ENCODE peak calls at places on chromosome 20, in four cellular contexts. One of them, this sample, is unnamed.

GRCh38 chr20:872855-873520 is 39.5 kb downstream of the FAM110A start:
- DNase-seq in HEK293T: no peak
- DNase-seq in GM12878: no peak
- DNase-seq in H1: peak; percentile 71
- DNase-seq in this sample: no peak

GRCh38 chr20:272718-273117 is 15.2 kb downstream of the DEFB132 start:
- DNase-seq in HEK293T: no peak
- DNase-seq in GM12878: no peak
- DNase-seq in H1: no peak
- DNase-seq in this sample: no peak

GRCh38 chr20:53869466-53870258 is 200.7 kb downstream of the BCAS1 start:
- DNase-seq in HEK293T: peak; percentile 65
- DNase-seq in GM12878: peak; percentile 91
- DNase-seq in H1: no peak
- DNase-seq in this sample: peak; percentile 87

GRCh38 chr20:1838479-1839279 is 56.5 kb upstream of the SIRPA start:
- DNase-seq in HEK293T: no peak
- DNase-seq in GM12878: no peak
- DNase-seq in H1: no peak
- DNase-seq in this sample: no peak

GRCh38 chr20:53750827-53751393 is 157.3 kb upstream of the ZNF217 start:
- DNase-seq in HEK293T: no peak
- DNase-seq in GM12878: peak; percentile 69
- DNase-seq in H1: no peak
- DNase-seq in this sample: no peak

GRCh38 chr20:4083103-4083864 is 67.9 kb upstream of the RNF24 start:
- DNase-seq in HEK293T: no peak
- DNase-seq in GM12878: no peak
- DNase-seq in H1: peak; percentile 56
- DNase-seq in this sample: no peak

GRCh38 chr20:35146299-35146921 is 726 bp downstream of the EDEM2 start:
- DNase-seq in HEK293T: peak; percentile 50
- DNase-seq in GM12878: no peak
- DNase-seq in H1: no peak
- DNase-seq in this sample: peak; percentile 20

GRCh38 chr20:37526839-37527637 is 638 bp downstream of the BLCAP start:
- DNase-seq in HEK293T: no peak
- DNase-seq in GM12878: no peak
- DNase-seq in H1: no peak
- DNase-seq in this sample: no peak

GRCh38 chr20:35387334-35387733 is 24.4 kb downstream of the UQCC1 start:
- DNase-seq in HEK293T: no peak
- DNase-seq in GM12878: no peak
- DNase-seq in H1: no peak
- DNase-seq in this sample: no peak

GRCh38 chr20:24393903-24394302 is 75.5 kb upstream of the SYNDIG1 start:
- DNase-seq in HEK293T: no peak
- DNase-seq in GM12878: no peak
- DNase-seq in H1: no peak
- DNase-seq in this sample: no peak

GRCh38 chr20:402496-402885 is 5.6 kb upstream of the RBCK1 start:
- DNase-seq in HEK293T: no peak
- DNase-seq in GM12878: no peak
- DNase-seq in H1: no peak
- DNase-seq in this sample: no peak

GRCh38 chr20:668050-668449 is 7.6 kb downstream of the SCRT2 start:
- DNase-seq in HEK293T: no peak
- DNase-seq in GM12878: no peak
- DNase-seq in H1: no peak
- DNase-seq in this sample: no peak

GRCh38 chr20:36407196-36407733 is 101.1 kb downstream of the DLGAP4 start:
- DNase-seq in HEK293T: no peak
- DNase-seq in GM12878: no peak
- DNase-seq in H1: no peak
- DNase-seq in this sample: no peak

GRCh38 chr20:21090112-21090737 is 15.9 kb downstream of the LINC00237 start:
- DNase-seq in HEK293T: no peak
- DNase-seq in GM12878: no peak
- DNase-seq in H1: no peak
- DNase-seq in this sample: no peak

GRCh38 chr20:45036044-45036755 is 64.7 kb downstream of the KCNS1 start:
- DNase-seq in HEK293T: no peak
- DNase-seq in GM12878: no peak
- DNase-seq in H1: no peak
- DNase-seq in this sample: no peak

GRCh38 chr20:57573176-57573575 is 12.3 kb downstream of the PCK1 start:
- DNase-seq in HEK293T: no peak
- DNase-seq in GM12878: no peak
- DNase-seq in H1: no peak
- DNase-seq in this sample: peak; percentile 54

GRCh38 chr20:35776513-35777101 is 4.8 kb downstream of the PHF20 start:
- DNase-seq in HEK293T: no peak
- DNase-seq in GM12878: no peak
- DNase-seq in H1: no peak
- DNase-seq in this sample: no peak

GRCh38 chr20:23937303-23938117 is 51.1 kb downstream of the GGTLC1 start:
- DNase-seq in HEK293T: peak; percentile 54
- DNase-seq in GM12878: peak; percentile 3
- DNase-seq in H1: peak; percentile 66
- DNase-seq in this sample: peak; percentile 48

GRCh38 chr20:688809-689208 is 13.2 kb upstream of the SCRT2 start:
- DNase-seq in HEK293T: peak; percentile 53
- DNase-seq in GM12878: no peak
- DNase-seq in H1: no peak
- DNase-seq in this sample: no peak

GRCh38 chr20:42981258-42981657 is 208.4 kb downstream of the PTPRT start:
- DNase-seq in HEK293T: no peak
- DNase-seq in GM12878: no peak
- DNase-seq in H1: no peak
- DNase-seq in this sample: no peak

GRCh38 chr20:44057698-44058675 is 129.0 kb downstream of the JPH2 start:
- DNase-seq in HEK293T: no peak
- DNase-seq in GM12878: no peak
- DNase-seq in H1: peak; percentile 33
- DNase-seq in this sample: no peak

GRCh38 chr20:53040678-53041674 is 68.8 kb downstream of the TSHZ2 start:
- DNase-seq in HEK293T: no peak
- DNase-seq in GM12878: no peak
- DNase-seq in H1: no peak
- DNase-seq in this sample: no peak

GRCh38 chr20:21609981-21610380 is 95.5 kb upstream of the PAX1 start:
- DNase-seq in HEK293T: no peak
- DNase-seq in GM12878: no peak
- DNase-seq in H1: no peak
- DNase-seq in this sample: no peak

GRCh38 chr20:45358282-45359068 is 4.5 kb upstream of the SYS1 start:
- DNase-seq in HEK293T: no peak
- DNase-seq in GM12878: no peak
- DNase-seq in H1: no peak
- DNase-seq in this sample: no peak

GRCh38 chr20:58312836-58313235 is 3.3 kb downstream of the RAB22A start:
- DNase-seq in HEK293T: no peak
- DNase-seq in GM12878: no peak
- DNase-seq in H1: no peak
- DNase-seq in this sample: no peak

GRCh38 chr20:42379385-42379784 is 761.2 kb upstream of the CHD6 start:
- DNase-seq in HEK293T: no peak
- DNase-seq in GM12878: no peak
- DNase-seq in H1: no peak
- DNase-seq in this sample: no peak

GRCh38 chr20:44732327-44732726 is 13.3 kb upstream of the KCNK15 start:
- DNase-seq in HEK293T: no peak
- DNase-seq in GM12878: no peak
- DNase-seq in H1: no peak
- DNase-seq in this sample: no peak

GRCh38 chr20:2984028-2984501 is 59.4 kb upstream of the GNRH2 start:
- DNase-seq in HEK293T: no peak
- DNase-seq in GM12878: peak; percentile 40
- DNase-seq in H1: peak; percentile 3
- DNase-seq in this sample: no peak

DNA sequence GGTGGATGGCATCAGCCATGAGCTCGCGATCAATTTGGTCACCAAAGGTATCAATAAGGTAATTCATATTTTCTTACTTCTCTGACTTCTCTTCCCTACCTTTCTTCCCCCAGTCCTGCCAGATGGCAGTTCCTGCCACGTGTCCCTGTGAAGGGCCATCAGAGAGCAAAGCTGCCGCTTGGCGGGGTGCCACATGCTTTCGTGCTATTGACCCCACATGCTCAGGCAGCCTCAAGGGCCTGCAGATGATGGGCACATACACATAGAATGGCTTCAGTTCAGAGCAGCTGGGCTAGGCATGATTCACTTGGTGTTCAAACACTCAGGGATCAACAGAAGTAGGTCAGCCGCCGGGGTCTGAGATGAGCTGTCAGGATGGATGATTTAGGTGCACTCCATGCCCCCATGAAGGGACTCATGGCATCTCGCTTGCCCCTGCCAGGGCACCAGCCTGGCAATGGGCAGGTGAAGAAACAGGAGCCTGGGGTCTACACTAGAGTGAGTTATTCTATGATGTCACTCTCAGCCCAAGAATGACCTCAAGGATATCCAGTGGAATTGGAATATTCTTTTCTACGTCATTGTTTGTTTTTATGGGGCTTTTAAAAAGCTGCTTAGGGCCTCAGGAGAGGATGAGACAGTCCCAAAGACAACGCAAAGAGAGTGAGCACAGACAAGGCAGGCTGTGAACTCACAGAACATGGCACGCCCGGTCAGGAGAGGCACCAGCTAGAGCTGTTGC is 25.5 kb downstream of the BANF2 start:
- DNase-seq in HEK293T: no peak
- DNase-seq in GM12878: no peak
- DNase-seq in H1: no peak
- DNase-seq in this sample: no peak
- TF ChIP-seq SUZ12 in HEK293T: no peak
- TF ChIP-seq SUZ12 in GM12878: no peak
- TF ChIP-seq SUZ12 in H1: no peak
- TF ChIP-seq SUZ12 in this sample: no peak

GRCh38 chr20:63187338-63188158 is 28.4 kb downstream of the YTHDF1 start:
- DNase-seq in HEK293T: no peak
- DNase-seq in GM12878: no peak
- DNase-seq in H1: no peak
- DNase-seq in this sample: no peak
- TF ChIP-seq SUZ12 in HEK293T: no peak
- TF ChIP-seq SUZ12 in GM12878: no peak
- TF ChIP-seq SUZ12 in H1: no peak
- TF ChIP-seq SUZ12 in this sample: no peak

GRCh38 chr20:50728981-50729874 is 2.2 kb upstream of the PARD6B start:
- DNase-seq in HEK293T: no peak
- DNase-seq in GM12878: no peak
- DNase-seq in H1: peak; percentile 39
- DNase-seq in this sample: no peak
- TF ChIP-seq SUZ12 in HEK293T: no peak
- TF ChIP-seq SUZ12 in GM12878: no peak
- TF ChIP-seq SUZ12 in H1: no peak
- TF ChIP-seq SUZ12 in this sample: no peak

DNA sequence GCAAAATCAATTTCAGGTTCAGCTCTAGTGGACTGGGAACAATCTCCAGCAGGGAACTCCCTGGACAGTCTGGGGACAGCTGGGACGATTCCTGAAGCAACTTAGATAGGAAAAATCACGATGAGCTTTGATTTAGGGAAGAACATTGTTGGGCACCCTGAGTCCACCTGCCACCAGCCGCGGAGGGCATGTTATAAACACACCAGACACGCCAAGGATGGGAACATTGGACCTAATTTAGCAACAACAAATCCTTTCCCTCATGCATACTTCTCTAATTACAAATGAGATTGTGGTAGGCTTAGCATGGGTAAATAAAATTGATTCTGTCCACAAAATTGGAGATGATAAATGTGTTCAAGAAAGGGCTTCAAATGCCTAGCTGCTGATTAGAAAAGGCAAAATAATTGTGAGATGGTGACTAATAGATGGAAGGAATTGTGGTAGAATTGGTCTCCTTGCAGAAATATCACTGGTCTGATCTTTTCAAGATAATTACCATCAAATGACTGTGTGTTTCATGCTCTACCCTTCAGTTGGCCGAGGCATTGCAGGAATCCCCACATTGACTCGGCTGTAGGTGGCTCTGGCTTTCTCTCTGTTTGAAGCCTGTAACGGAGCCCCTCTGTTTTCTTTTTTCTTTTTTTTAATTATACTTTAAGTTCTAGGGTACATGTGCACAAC is 6.1 kb upstream of the NANP start:
- DNase-seq in HEK293T: no peak
- DNase-seq in GM12878: no peak
- DNase-seq in H1: no peak
- DNase-seq in this sample: no peak
- TF ChIP-seq SUZ12 in HEK293T: no peak
- TF ChIP-seq SUZ12 in GM12878: no peak
- TF ChIP-seq SUZ12 in H1: no peak
- TF ChIP-seq SUZ12 in this sample: no peak

DNA sequence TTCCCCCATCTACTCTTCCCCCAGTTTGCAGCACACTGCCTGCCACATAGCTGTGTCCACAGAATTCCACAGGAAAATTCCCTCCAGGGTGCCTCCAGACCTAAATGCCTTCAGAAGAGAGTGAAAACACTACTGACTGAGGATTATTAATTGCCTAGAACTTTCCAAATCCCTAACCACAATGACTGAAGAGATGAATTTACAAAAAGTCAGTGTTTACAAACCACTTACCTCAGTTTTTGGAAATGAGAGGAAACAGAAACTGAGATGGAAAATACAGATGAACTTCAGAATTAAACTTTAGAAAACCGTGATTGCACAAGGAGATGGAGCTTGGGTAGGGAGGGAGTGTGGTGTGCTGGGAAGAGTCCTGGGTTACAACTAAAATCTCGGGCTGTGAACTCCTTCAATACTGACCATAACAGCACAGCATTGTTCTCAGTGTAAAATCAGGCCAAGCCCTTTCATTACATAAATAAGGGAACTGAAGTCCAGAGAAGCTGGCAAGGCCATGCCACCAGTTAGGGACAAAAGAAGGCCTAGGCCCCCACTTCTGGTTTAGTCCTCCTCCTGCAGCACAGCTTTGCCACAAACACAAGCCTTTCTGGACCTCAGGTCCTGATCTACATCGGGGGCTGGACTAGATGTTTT is 4.1 kb downstream of the ELMO2 start:
- DNase-seq in HEK293T: no peak
- DNase-seq in GM12878: no peak
- DNase-seq in H1: no peak
- DNase-seq in this sample: no peak
- TF ChIP-seq SUZ12 in HEK293T: no peak
- TF ChIP-seq SUZ12 in GM12878: no peak
- TF ChIP-seq SUZ12 in H1: no peak
- TF ChIP-seq SUZ12 in this sample: no peak